ENCODE peak calls at places on chromosome 22, in four cellular contexts. T is activated naive CD4-positive, alpha-beta T cell; E is stimulated activated CD4-positive, alpha-beta T cell treated with anti-CD3 and anti-CD28 coated beads, Interleukin-1b, Interleukin-23, amount 100 ng/mL, for 48 hours; R is stimulated activated naive CD4-positive, alpha-beta T cell. M is an unnamed sample.

GRCh38 chr22:40383905-40384304 is 13.5 kb downstream of the SGSM3 start:
- DNase-seq in T (no peak), E (no peak), R (no peak), M (no peak)

GRCh38 chr22:39349506-39349966 is 255 bp upstream of the SYNGR1 start:
- DNase-seq in T (no peak), E (no peak), R (no peak), M (no peak)

GRCh38 chr22:36277482-36278291 is 24.8 kb downstream of the APOL1 start:
- DNase-seq in T (no peak), E (peak; percentile 74), R (peak; percentile 32), M (no peak)

GRCh38 chr22:44384981-44385610 is 72.3 kb upstream of the SHISAL1 start:
- DNase-seq in T (no peak), E (no peak), R (no peak), M (no peak)

GRCh38 chr22:28882545-28882877 is 861 bp upstream of the ZNRF3 start:
- DNase-seq in T (no peak), E (peak; percentile 14), R (no peak), M (no peak)

GRCh38 chr22:17085277-17086091 is 684 bp downstream of the IL17RA start:
- DNase-seq in T (no peak), E (peak; percentile 22), R (no peak), M (no peak)

GRCh38 chr22:19115628-19116027 is 6.6 kb downstream of the DGCR2 start:
- DNase-seq in T (no peak), E (no peak), R (no peak), M (no peak)

GRCh38 chr22:39638958-39639357 is 68.4 kb downstream of the CACNA1I start:
- DNase-seq in T (no peak), E (no peak), R (no peak), M (no peak)

GRCh38 chr22:26450453-26451185 is 21.6 kb downstream of the ASPHD2 start:
- DNase-seq in T (no peak), E (no peak), R (no peak), M (no peak)

GRCh38 chr22:17095538-17095937 is 10.7 kb downstream of the IL17RA start:
- DNase-seq in T (no peak), E (no peak), R (no peak), M (no peak)

GRCh38 chr22:40247976-40248375 is 70.3 kb downstream of the TNRC6B start:
- DNase-seq in T (no peak), E (peak; percentile 65), R (peak; percentile 6), M (no peak)

GRCh38 chr22:35835998-35836691 is 118.5 kb downstream of the APOL5 start:
- DNase-seq in T (no peak), E (no peak), R (no peak), M (peak; percentile 26)

M was measured in NCI-H187.